ENCODE peak calls at places on chromosome 12, in nine cellular contexts. O, M, X, Q, P, J, E, C and N are unnamed samples. For H3K4me1, the result is how much of the 10 kb centered on the place peaks cover.

GRCh38 chr12:21912318-21912717 is 28.9 kb downstream of the ABCC9 start:
- DNase-seq in O (no peak), M (no peak), X (no peak), Q (no peak), P (no peak), J (no peak), E (no peak), C (no peak), N (no peak)

GRCh38 chr12:106585862-106586534 is 3.2 kb downstream of the RFX4 start:
- DNase-seq in O (peak), M (no peak), X (no peak), Q (no peak), P (no peak), J (peak), E (no peak), C (no peak), N (no peak)

GRCh38 chr12:130925616-130926015 is 28.1 kb upstream of the ADGRD1 start:
- DNase-seq in O (no peak), M (no peak), X (no peak), Q (no peak), P (no peak), J (no peak), E (no peak), C (no peak), N (peak)

GRCh38 chr12:132597333-132598283 is 12.8 kb downstream of the LRCOL1 start:
- DNase-seq in O (no peak), M (no peak), X (no peak), Q (no peak), P (no peak), J (no peak), E (peak), C (no peak), N (no peak)

GRCh38 chr12:10652192-10652591 is 21.7 kb downstream of the STYK1 start:
- DNase-seq in O (no peak), M (no peak), X (no peak), Q (no peak), P (no peak), J (no peak), E (no peak), C (no peak), N (no peak)

GRCh38 chr12:19971396-19971802 is 396.9 kb upstream of the PDE3A start:
- DNase-seq in O (no peak), M (no peak), X (peak), Q (no peak), P (no peak), J (no peak), E (no peak), C (no peak), N (no peak)

GRCh38 chr12:27843714-27844245 is 63.7 kb upstream of the MANSC4 start:
- DNase-seq in O (no peak), M (no peak), X (no peak), Q (no peak), P (no peak), J (no peak), E (no peak), C (no peak), N (no peak)

GRCh38 chr12:121958521-121959240 is 40.3 kb downstream of the CFAP251 start:
- DNase-seq in O (no peak), M (no peak), X (no peak), Q (no peak), P (no peak), J (no peak), E (no peak), C (no peak), N (no peak)

GRCh38 chr12:42705863-42706262 is 116.3 kb upstream of the PRICKLE1 start:
- DNase-seq in O (no peak), M (peak), X (no peak), Q (peak), P (no peak), J (peak), E (peak), C (peak), N (peak)

GRCh38 chr12:94225924-94226630 is 77.7 kb downstream of the PLXNC1 start:
- DNase-seq in O (peak), M (no peak), X (no peak), Q (no peak), P (no peak), J (peak), E (no peak), C (no peak), N (no peak)

GRCh38 chr12:666766-667308 is 3.6 kb upstream of the NINJ2 start:
- DNase-seq in O (no peak), M (no peak), X (no peak), Q (no peak), P (peak), J (no peak), E (no peak), C (no peak), N (no peak)

GRCh38 chr12:12353807-12354206 is 3.1 kb upstream of the BORCS5 start:
- DNase-seq in O (no peak), M (no peak), X (no peak), Q (no peak), P (no peak), J (no peak), E (no peak), C (no peak), N (no peak)

GRCh38 chr12:12356467-12356885 is 402 bp upstream of the BORCS5 start:
- DNase-seq in O (no peak), M (no peak), X (no peak), Q (no peak), P (no peak), J (no peak), E (no peak), C (no peak), N (no peak)

GRCh38 chr12:12350868-12351463 is 924 bp upstream of the MANSC1 start:
- DNase-seq in O (no peak), M (no peak), X (no peak), Q (no peak), P (no peak), J (no peak), E (no peak), C (no peak), N (no peak)

GRCh38 chr12:12349711-12350665 is at the start of gene MANSC1:
- DNase-seq in O (no peak), M (peak), X (peak), Q (peak), P (no peak), J (peak), E (peak), C (peak), N (no peak)

GRCh38 chr12:12353276-12353675 is 3.2 kb upstream of the MANSC1 start:
- DNase-seq in O (no peak), M (no peak), X (no peak), Q (no peak), P (no peak), J (no peak), E (no peak), C (no peak), N (no peak)
- H3K4me1 ChIP-seq in O (under half), M (under half), X (under half), Q (under half), P (under half), J (under half), E (under half), C (under half), N (under half)

DNA sequence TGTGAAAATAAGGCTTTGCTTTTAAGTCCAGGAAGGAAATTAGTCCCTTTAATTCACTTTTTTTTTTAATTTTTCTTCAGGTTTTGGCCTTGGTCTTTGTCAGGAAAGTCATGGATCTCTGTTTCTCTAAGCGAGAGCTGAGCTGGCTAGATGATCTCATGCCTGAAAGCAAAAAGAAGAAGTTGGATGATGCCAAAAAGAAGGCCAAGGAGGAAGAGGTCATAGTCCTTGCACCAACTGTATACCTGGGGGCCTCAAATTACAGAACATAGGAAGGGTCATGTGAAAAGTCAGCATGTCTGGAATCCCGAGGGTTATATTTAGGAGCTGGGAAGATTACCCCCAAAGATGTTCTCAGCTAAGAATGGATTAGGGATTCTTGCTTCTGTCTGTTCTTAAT is 72.3 kb downstream of the SLC4A8 start:
- DNase-seq in O (no peak), M (no peak), X (no peak), Q (no peak), P (no peak), J (no peak), E (no peak), C (no peak), N (no peak)
- TF ChIP-seq EP300 in O (no peak), M (no peak), X (no peak), Q (no peak), P (no peak), J (no peak), E (no peak), C (no peak), N (no peak)

DNA sequence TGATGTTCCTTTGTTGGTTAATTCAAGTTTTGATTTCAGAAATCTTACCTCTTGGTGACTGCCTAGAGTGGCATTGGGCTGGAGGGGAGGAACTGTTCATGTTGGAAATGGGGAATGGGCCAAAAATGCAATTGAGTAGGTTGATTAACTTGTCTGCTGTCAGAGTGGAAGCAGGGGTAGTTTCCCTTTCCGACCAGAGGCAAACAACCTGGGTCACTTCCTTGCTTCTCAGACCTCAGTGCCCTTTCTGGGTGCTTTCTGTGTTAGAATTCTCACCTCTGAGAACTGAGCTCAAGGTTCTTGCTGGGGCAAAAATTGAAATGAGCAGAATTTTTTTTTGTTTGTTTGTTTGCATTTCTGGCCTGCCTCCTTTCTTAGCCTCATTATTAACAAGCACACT is 2.3 kb upstream of the M6PR start:
- DNase-seq in O (no peak), M (no peak), X (no peak), Q (no peak), P (no peak), J (no peak), E (no peak), C (no peak), N (no peak)
- H3K27ac ChIP-seq in O (no peak), M (no peak), X (no peak), Q (no peak), P (no peak), J (no peak), E (no peak), C (no peak), N (no peak)

GRCh38 chr12:53219956-53220856 is 11.8 kb downstream of the RARG start:
- DNase-seq in O (no peak), M (peak), X (peak), Q (peak), P (no peak), J (peak), E (peak), C (peak), N (peak)

GRCh38 chr12:53217049-53217929 is 10.2 kb upstream of the ITGB7 start:
- DNase-seq in O (no peak), M (peak), X (no peak), Q (peak), P (no peak), J (no peak), E (no peak), C (peak), N (no peak)

GRCh38 chr12:53218551-53219114 is 11.6 kb upstream of the ITGB7 start:
- DNase-seq in O (no peak), M (peak), X (no peak), Q (no peak), P (no peak), J (no peak), E (peak), C (no peak), N (no peak)

GRCh38 chr12:53219116-53219955 is 12.3 kb upstream of the ITGB7 start:
- DNase-seq in O (no peak), M (no peak), X (peak), Q (no peak), P (no peak), J (no peak), E (peak), C (no peak), N (no peak)

GRCh38 chr12:53217930-53218307 is 10.9 kb upstream of the ITGB7 start:
- DNase-seq in O (no peak), M (peak), X (no peak), Q (no peak), P (no peak), J (no peak), E (no peak), C (no peak), N (no peak)
- H3K4me1 ChIP-seq in O (half or more), M (half or more), X (under half), Q (half or more), P (under half), J (under half), E (under half), C (half or more), N (under half)

GRCh38 chr12:100061814-100062213 is 77.1 kb upstream of the ANKS1B start:
- DNase-seq in O (no peak), M (no peak), X (no peak), Q (no peak), P (no peak), J (no peak), E (no peak), C (no peak), N (no peak)

DNA sequence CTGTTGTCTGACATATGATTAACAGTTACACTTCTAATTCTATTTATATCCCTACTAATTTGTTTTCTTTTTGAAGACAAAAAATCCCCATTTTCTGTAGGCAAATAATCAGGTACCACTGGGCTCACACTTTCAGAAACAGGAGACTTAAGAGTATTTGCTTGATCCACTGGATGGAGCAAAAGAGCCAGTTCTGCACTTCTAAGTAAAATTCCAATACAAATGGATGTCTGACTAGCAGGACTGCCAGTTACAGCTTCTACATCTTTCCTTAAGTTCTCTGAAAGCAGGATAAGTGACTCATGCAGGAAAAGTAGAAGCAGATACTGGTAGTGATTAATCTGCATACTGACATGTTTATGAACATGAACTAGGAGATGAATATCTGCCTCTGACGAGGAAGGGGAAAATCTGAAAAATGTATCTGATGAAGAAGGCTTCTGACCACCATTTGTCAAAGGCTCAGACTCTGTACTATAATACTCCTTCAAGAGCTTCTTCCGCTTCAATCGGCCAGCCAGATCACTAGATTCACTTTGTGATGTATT is 73.8 kb upstream of the ANKS1B start:
- DNase-seq in O (no peak), M (no peak), X (no peak), Q (no peak), P (no peak), J (peak), E (no peak), C (no peak), N (no peak)
- TF ChIP-seq EP300 in O (no peak), M (no peak), X (no peak), Q (no peak), P (no peak), J (no peak), E (no peak), C (no peak), N (no peak)

DNA sequence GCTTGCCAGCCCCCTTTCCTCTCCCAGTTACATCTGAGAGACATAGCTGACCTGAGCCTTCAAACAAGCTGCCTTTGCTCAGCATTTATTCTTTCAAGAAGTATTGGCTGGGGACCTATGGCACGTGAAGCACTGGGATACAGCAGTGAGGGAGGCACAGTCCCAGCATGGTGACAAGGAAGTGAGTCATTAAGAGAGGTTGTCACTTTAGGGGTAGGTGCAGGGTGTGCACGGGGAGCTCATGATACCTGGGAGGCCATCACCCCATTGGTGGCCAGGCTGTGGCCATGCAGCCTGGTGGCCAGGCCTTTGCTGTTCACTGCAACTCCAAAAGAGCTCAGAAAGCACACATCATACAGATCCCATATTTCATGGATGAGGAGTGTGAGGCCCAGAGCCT is 5.7 kb upstream of the KRT75 start:
- DNase-seq in O (no peak), M (no peak), X (no peak), Q (no peak), P (no peak), J (no peak), E (no peak), C (no peak), N (no peak)
- H3K27ac ChIP-seq in O (no peak), M (no peak), X (peak), Q (no peak), P (no peak), J (no peak), E (no peak), C (no peak), N (no peak)

GRCh38 chr12:124491310-124491709 is 76.1 kb downstream of the NCOR2 start:
- DNase-seq in O (no peak), M (no peak), X (no peak), Q (no peak), P (no peak), J (no peak), E (no peak), C (no peak), N (no peak)

GRCh38 chr12:124489915-124490583 is 77.4 kb downstream of the NCOR2 start:
- DNase-seq in O (no peak), M (no peak), X (no peak), Q (no peak), P (no peak), J (no peak), E (no peak), C (no peak), N (no peak)

GRCh38 chr12:124489220-124489619 is 78.2 kb downstream of the NCOR2 start:
- DNase-seq in O (no peak), M (no peak), X (no peak), Q (no peak), P (no peak), J (no peak), E (no peak), C (no peak), N (no peak)

GRCh38 chr12:124491856-124492420 is 75.5 kb downstream of the NCOR2 start:
- DNase-seq in O (no peak), M (no peak), X (no peak), Q (no peak), P (no peak), J (no peak), E (no peak), C (no peak), N (no peak)

DNA sequence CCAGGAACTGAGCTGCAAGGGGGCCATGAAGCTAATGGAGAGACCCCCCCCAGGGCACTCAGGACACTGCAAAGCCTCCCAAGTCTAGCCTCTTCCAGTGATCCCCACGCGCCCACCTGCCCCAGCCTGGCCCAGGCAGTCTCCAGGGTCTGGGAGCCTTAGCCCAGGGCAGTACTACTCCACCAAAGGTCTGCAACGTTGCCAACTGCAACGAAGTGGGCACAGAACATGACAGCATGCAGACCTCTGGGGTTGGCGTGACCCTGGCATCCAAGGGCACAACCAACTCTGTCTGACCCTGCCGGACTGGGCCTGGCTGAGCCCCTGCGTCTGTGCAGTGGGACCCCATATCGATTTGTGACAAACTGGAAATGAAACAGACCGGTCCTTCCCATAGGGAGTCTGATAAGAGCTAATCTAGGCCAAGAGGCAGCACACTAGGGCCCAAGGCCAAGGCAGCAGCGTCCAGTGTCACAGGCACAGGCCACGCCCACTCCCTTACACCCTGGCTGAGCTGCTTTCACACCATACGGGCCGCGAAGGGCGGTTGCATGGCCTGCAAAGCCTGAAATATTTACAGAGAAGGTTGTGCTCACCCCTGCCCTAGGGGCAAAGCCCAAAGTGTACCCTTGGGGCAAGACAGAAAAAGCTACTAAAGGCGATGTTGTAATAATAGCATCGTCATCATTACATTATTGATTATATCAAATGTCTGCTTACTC is 76.7 kb downstream of the NCOR2 start:
- DNase-seq in O (no peak), M (peak), X (no peak), Q (peak), P (no peak), J (peak), E (no peak), C (peak), N (peak)
- H3K4me1 ChIP-seq in O (half or more), M (under half), X (under half), Q (under half), P (under half), J (half or more), E (under half), C (under half), N (under half)